ENCODE peak calls at places on chromosomes 16 and 17, in nine cellular contexts. S is CD8-positive, alpha-beta T cell; Y is NCI-H1105 treated with DMSO at 0.1 percent for 48 hours; Q is activated CD8-positive, alpha-beta memory T cell treated with anti-CD3 and anti-CD28 coated beads for 1 hour; W is RPMI8226; L is activated CD4-positive, alpha-beta T cell treated with anti-CD3 and anti-CD28 coated beads for 24 hours; H is LoVo; P is tibial artery; X is DMS 273 treated with DMSO at 0.1 percent for 48 hours. E is an unnamed sample.

GRCh38 chr16:47503936-47504335 is 42.8 kb downstream of the PHKB start:
- DNase-seq in H (no peak), W (no peak), Q (no peak), X (no peak), S (no peak), P (no peak), L (no peak), Y (no peak), E (no peak)

GRCh38 chr16:56755038-56755437 is 25.1 kb downstream of the NUP93 start:
- DNase-seq in S (no peak), P (no peak), Y (no peak), H (no peak), X (no peak), W (no peak), Q (no peak), L (no peak), E (no peak)

GRCh38 chr17:48192321-48192731 is 84.8 kb downstream of the SNX11 start:
- DNase-seq in P (no peak), X (no peak), H (no peak), L (no peak), W (no peak), Q (no peak), S (no peak), Y (no peak), E (no peak)

GRCh38 chr16:29757950-29758466 is 12.2 kb upstream of the C16orf54 start:
- DNase-seq in Q (no peak), W (no peak), X (no peak), L (no peak), Y (no peak), P (no peak), H (no peak), S (no peak), E (no peak)

GRCh38 chr16:83779881-83780280 is 27.9 kb upstream of the HSBP1 start:
- DNase-seq in H (no peak), P (no peak), W (no peak), S (no peak), L (no peak), X (no peak), Y (peak), Q (no peak), E (no peak)

GRCh38 chr17:58913971-58914769 is 158.5 kb downstream of the PPM1E start:
- DNase-seq in Y (no peak), Q (no peak), X (no peak), L (no peak), P (no peak), W (no peak), H (no peak), S (no peak), E (no peak)

GRCh38 chr17:6752068-6752909 is 3.6 kb upstream of the XAF1 start:
- DNase-seq in P (peak), L (no peak), Q (no peak), H (peak), Y (no peak), S (no peak), W (no peak), X (no peak), E (no peak)

GRCh38 chr16:67804853-67805542 is 1.4 kb downstream of the RANBP10 start:
- DNase-seq in H (no peak), L (no peak), X (no peak), P (no peak), S (no peak), Q (no peak), Y (no peak), W (no peak), E (no peak)

GRCh38 chr17:45646288-45646988 is 137.7 kb upstream of the CRHR1 start:
- DNase-seq in S (no peak), L (no peak), P (peak), Q (no peak), W (no peak), Y (no peak), H (no peak), X (no peak), E (no peak)

GRCh38 chr17:17391575-17392370 is 85.0 kb upstream of the MED9 start:
- DNase-seq in L (peak), X (no peak), Y (no peak), W (no peak), Q (peak), H (no peak), P (no peak), S (peak), E (no peak)

GRCh38 chr16:75087040-75087979 is 29.3 kb downstream of the LDHD start:
- DNase-seq in H (no peak), Y (peak), P (no peak), W (peak), Q (no peak), L (no peak), X (peak), S (no peak), E (no peak)

GRCh38 chr16:68833251-68833650 is 10.1 kb upstream of the TANGO6 start:
- DNase-seq in X (no peak), S (no peak), H (no peak), L (no peak), Q (no peak), P (no peak), W (no peak), Y (no peak), E (no peak)

GRCh38 chr17:78351449-78352006 is 8.3 kb downstream of the SOCS3 start:
- DNase-seq in X (no peak), L (no peak), P (peak), H (no peak), Q (no peak), Y (no peak), W (no peak), S (no peak), E (no peak)

GRCh38 chr17:19579192-19579668 is 45.6 kb downstream of the SLC47A1 start:
- DNase-seq in X (no peak), S (no peak), P (no peak), Q (no peak), W (no peak), L (no peak), H (no peak), Y (no peak), E (no peak)

GRCh38 chr16:85197611-85198566 is 85.6 kb upstream of the CIBAR2 start:
- DNase-seq in Y (no peak), Q (no peak), W (no peak), L (no peak), S (no peak), X (no peak), P (no peak), H (no peak), E (no peak)

GRCh38 chr16:75138636-75139035 is 9.7 kb upstream of the ZFP1 start:
- DNase-seq in S (no peak), H (no peak), X (no peak), P (no peak), Y (no peak), Q (no peak), W (no peak), L (no peak), E (no peak)